ENCODE peak calls at places on chromosomes 6 and 20, in eight cellular contexts. One of them, this sample, is unnamed.

GRCh38 chr6:11251553-11252358 is 19.3 kb upstream of the NEDD9 start:
- DNase-seq in left cardiac atrium: peak; percentile 80
- DNase-seq in mesenchymal stem cell: peak; percentile 68
- DNase-seq in activated CD4-positive, CD25-positive, alpha-beta regulatory T cell: no peak
- DNase-seq in LoVo: no peak
- DNase-seq in heart right ventricle: peak; percentile 36
- DNase-seq in ascending aorta: no peak
- DNase-seq in stimulated activated CD8-positive, alpha-beta memory T cell treated with anti-CD3 and anti-CD28 coated beads, Interleukin-15, amount 100 ng/mL, for 4 hours: no peak
- DNase-seq in this sample: peak; percentile 39

GRCh38 chr20:32848846-32849245 is 9.9 kb upstream of the EFCAB8 start:
- DNase-seq in left cardiac atrium: no peak
- DNase-seq in mesenchymal stem cell: no peak
- DNase-seq in activated CD4-positive, CD25-positive, alpha-beta regulatory T cell: no peak
- DNase-seq in LoVo: no peak
- DNase-seq in heart right ventricle: no peak
- DNase-seq in ascending aorta: no peak
- DNase-seq in stimulated activated CD8-positive, alpha-beta memory T cell treated with anti-CD3 and anti-CD28 coated beads, Interleukin-15, amount 100 ng/mL, for 4 hours: no peak
- DNase-seq in this sample: no peak

GRCh38 chr6:40520108-40520507 is 67.1 kb downstream of the LRFN2 start:
- DNase-seq in left cardiac atrium: no peak
- DNase-seq in mesenchymal stem cell: no peak
- DNase-seq in activated CD4-positive, CD25-positive, alpha-beta regulatory T cell: no peak
- DNase-seq in LoVo: no peak
- DNase-seq in heart right ventricle: no peak
- DNase-seq in ascending aorta: no peak
- DNase-seq in stimulated activated CD8-positive, alpha-beta memory T cell treated with anti-CD3 and anti-CD28 coated beads, Interleukin-15, amount 100 ng/mL, for 4 hours: no peak
- DNase-seq in this sample: no peak

GRCh38 chr6:72675396-72675795 is 53.5 kb downstream of the KCNQ5 start:
- DNase-seq in left cardiac atrium: no peak
- DNase-seq in mesenchymal stem cell: no peak
- DNase-seq in activated CD4-positive, CD25-positive, alpha-beta regulatory T cell: no peak
- DNase-seq in LoVo: no peak
- DNase-seq in heart right ventricle: no peak
- DNase-seq in ascending aorta: no peak
- DNase-seq in stimulated activated CD8-positive, alpha-beta memory T cell treated with anti-CD3 and anti-CD28 coated beads, Interleukin-15, amount 100 ng/mL, for 4 hours: no peak
- DNase-seq in this sample: no peak

GRCh38 chr6:63214816-63215215 is 3.5 kb downstream of the FKBP1C start:
- DNase-seq in left cardiac atrium: no peak
- DNase-seq in mesenchymal stem cell: peak; percentile 5
- DNase-seq in activated CD4-positive, CD25-positive, alpha-beta regulatory T cell: no peak
- DNase-seq in LoVo: no peak
- DNase-seq in heart right ventricle: no peak
- DNase-seq in ascending aorta: no peak
- DNase-seq in stimulated activated CD8-positive, alpha-beta memory T cell treated with anti-CD3 and anti-CD28 coated beads, Interleukin-15, amount 100 ng/mL, for 4 hours: no peak
- DNase-seq in this sample: no peak

GRCh38 chr20:46117704-46118467 is at the start of gene CD40:
- DNase-seq in left cardiac atrium: peak; percentile 94
- DNase-seq in mesenchymal stem cell: peak; percentile 85
- DNase-seq in activated CD4-positive, CD25-positive, alpha-beta regulatory T cell: peak; percentile 42
- DNase-seq in LoVo: no peak
- DNase-seq in heart right ventricle: peak; percentile 91
- DNase-seq in ascending aorta: peak; percentile 76
- DNase-seq in stimulated activated CD8-positive, alpha-beta memory T cell treated with anti-CD3 and anti-CD28 coated beads, Interleukin-15, amount 100 ng/mL, for 4 hours: peak; percentile 47
- DNase-seq in this sample: no peak

GRCh38 chr6:30915591-30915946 is 1.5 kb downstream of the VARS2 start:
- DNase-seq in left cardiac atrium: no peak
- DNase-seq in mesenchymal stem cell: peak; percentile 80
- DNase-seq in activated CD4-positive, CD25-positive, alpha-beta regulatory T cell: no peak
- DNase-seq in LoVo: peak; percentile 54
- DNase-seq in heart right ventricle: no peak
- DNase-seq in ascending aorta: no peak
- DNase-seq in stimulated activated CD8-positive, alpha-beta memory T cell treated with anti-CD3 and anti-CD28 coated beads, Interleukin-15, amount 100 ng/mL, for 4 hours: no peak
- DNase-seq in this sample: no peak

GRCh38 chr20:58053391-58054055 is 174.9 kb downstream of the ANKRD60 start:
- DNase-seq in left cardiac atrium: no peak
- DNase-seq in mesenchymal stem cell: no peak
- DNase-seq in activated CD4-positive, CD25-positive, alpha-beta regulatory T cell: no peak
- DNase-seq in LoVo: no peak
- DNase-seq in heart right ventricle: no peak
- DNase-seq in ascending aorta: no peak
- DNase-seq in stimulated activated CD8-positive, alpha-beta memory T cell treated with anti-CD3 and anti-CD28 coated beads, Interleukin-15, amount 100 ng/mL, for 4 hours: no peak
- DNase-seq in this sample: no peak

GRCh38 chr6:100343678-100344077 is 121.0 kb downstream of the SIM1 start:
- DNase-seq in left cardiac atrium: no peak
- DNase-seq in mesenchymal stem cell: peak; percentile 45
- DNase-seq in activated CD4-positive, CD25-positive, alpha-beta regulatory T cell: no peak
- DNase-seq in LoVo: no peak
- DNase-seq in heart right ventricle: no peak
- DNase-seq in ascending aorta: no peak
- DNase-seq in stimulated activated CD8-positive, alpha-beta memory T cell treated with anti-CD3 and anti-CD28 coated beads, Interleukin-15, amount 100 ng/mL, for 4 hours: no peak
- DNase-seq in this sample: no peak

GRCh38 chr20:36491901-36492617 is 49.3 kb upstream of the MYL9 start:
- DNase-seq in left cardiac atrium: no peak
- DNase-seq in mesenchymal stem cell: no peak
- DNase-seq in activated CD4-positive, CD25-positive, alpha-beta regulatory T cell: no peak
- DNase-seq in LoVo: no peak
- DNase-seq in heart right ventricle: no peak
- DNase-seq in ascending aorta: no peak
- DNase-seq in stimulated activated CD8-positive, alpha-beta memory T cell treated with anti-CD3 and anti-CD28 coated beads, Interleukin-15, amount 100 ng/mL, for 4 hours: peak; percentile 20
- DNase-seq in this sample: no peak

GRCh38 chr20:11210611-11211010 is 536.8 kb upstream of the JAG1 start:
- DNase-seq in left cardiac atrium: no peak
- DNase-seq in mesenchymal stem cell: no peak
- DNase-seq in activated CD4-positive, CD25-positive, alpha-beta regulatory T cell: no peak
- DNase-seq in LoVo: no peak
- DNase-seq in heart right ventricle: no peak
- DNase-seq in ascending aorta: no peak
- DNase-seq in stimulated activated CD8-positive, alpha-beta memory T cell treated with anti-CD3 and anti-CD28 coated beads, Interleukin-15, amount 100 ng/mL, for 4 hours: no peak
- DNase-seq in this sample: no peak

GRCh38 chr6:166166314-166167257 is 1.1 kb downstream of the TBXT start:
- DNase-seq in left cardiac atrium: no peak
- DNase-seq in mesenchymal stem cell: no peak
- DNase-seq in activated CD4-positive, CD25-positive, alpha-beta regulatory T cell: no peak
- DNase-seq in LoVo: no peak
- DNase-seq in heart right ventricle: no peak
- DNase-seq in ascending aorta: no peak
- DNase-seq in stimulated activated CD8-positive, alpha-beta memory T cell treated with anti-CD3 and anti-CD28 coated beads, Interleukin-15, amount 100 ng/mL, for 4 hours: no peak
- DNase-seq in this sample: no peak

GRCh38 chr6:82980086-82980485 is 85.6 kb downstream of the UBE3D start:
- DNase-seq in left cardiac atrium: no peak
- DNase-seq in mesenchymal stem cell: peak; percentile 52
- DNase-seq in activated CD4-positive, CD25-positive, alpha-beta regulatory T cell: no peak
- DNase-seq in LoVo: no peak
- DNase-seq in heart right ventricle: no peak
- DNase-seq in ascending aorta: no peak
- DNase-seq in stimulated activated CD8-positive, alpha-beta memory T cell treated with anti-CD3 and anti-CD28 coated beads, Interleukin-15, amount 100 ng/mL, for 4 hours: no peak
- DNase-seq in this sample: no peak

GRCh38 chr6:114138577-114139248 is 167.8 kb upstream of the HDAC2 start:
- DNase-seq in left cardiac atrium: no peak
- DNase-seq in mesenchymal stem cell: no peak
- DNase-seq in activated CD4-positive, CD25-positive, alpha-beta regulatory T cell: no peak
- DNase-seq in LoVo: no peak
- DNase-seq in heart right ventricle: no peak
- DNase-seq in ascending aorta: no peak
- DNase-seq in stimulated activated CD8-positive, alpha-beta memory T cell treated with anti-CD3 and anti-CD28 coated beads, Interleukin-15, amount 100 ng/mL, for 4 hours: no peak
- DNase-seq in this sample: no peak

GRCh38 chr6:36277946-36278465 is 8.1 kb downstream of the PNPLA1 start:
- DNase-seq in left cardiac atrium: no peak
- DNase-seq in mesenchymal stem cell: no peak
- DNase-seq in activated CD4-positive, CD25-positive, alpha-beta regulatory T cell: no peak
- DNase-seq in LoVo: no peak
- DNase-seq in heart right ventricle: no peak
- DNase-seq in ascending aorta: no peak
- DNase-seq in stimulated activated CD8-positive, alpha-beta memory T cell treated with anti-CD3 and anti-CD28 coated beads, Interleukin-15, amount 100 ng/mL, for 4 hours: no peak
- DNase-seq in this sample: no peak

GRCh38 chr6:96542702-96543101 is 20.2 kb upstream of the FHL5 start:
- DNase-seq in left cardiac atrium: no peak
- DNase-seq in mesenchymal stem cell: peak; percentile 14
- DNase-seq in activated CD4-positive, CD25-positive, alpha-beta regulatory T cell: no peak
- DNase-seq in LoVo: no peak
- DNase-seq in heart right ventricle: no peak
- DNase-seq in ascending aorta: no peak
- DNase-seq in stimulated activated CD8-positive, alpha-beta memory T cell treated with anti-CD3 and anti-CD28 coated beads, Interleukin-15, amount 100 ng/mL, for 4 hours: no peak
- DNase-seq in this sample: no peak

GRCh38 chr20:34709836-34710567 is 5.9 kb downstream of the TP53INP2 start:
- DNase-seq in left cardiac atrium: peak; percentile 83
- DNase-seq in mesenchymal stem cell: peak; percentile 70
- DNase-seq in activated CD4-positive, CD25-positive, alpha-beta regulatory T cell: peak; percentile 46
- DNase-seq in LoVo: peak; percentile 83
- DNase-seq in heart right ventricle: peak; percentile 72
- DNase-seq in ascending aorta: no peak
- DNase-seq in stimulated activated CD8-positive, alpha-beta memory T cell treated with anti-CD3 and anti-CD28 coated beads, Interleukin-15, amount 100 ng/mL, for 4 hours: peak; percentile 31
- DNase-seq in this sample: no peak

GRCh38 chr20:57620999-57621398 is 773 bp upstream of the ZBP1 start:
- DNase-seq in left cardiac atrium: no peak
- DNase-seq in mesenchymal stem cell: no peak
- DNase-seq in activated CD4-positive, CD25-positive, alpha-beta regulatory T cell: no peak
- DNase-seq in LoVo: no peak
- DNase-seq in heart right ventricle: no peak
- DNase-seq in ascending aorta: no peak
- DNase-seq in stimulated activated CD8-positive, alpha-beta memory T cell treated with anti-CD3 and anti-CD28 coated beads, Interleukin-15, amount 100 ng/mL, for 4 hours: no peak
- DNase-seq in this sample: no peak

GRCh38 chr6:37569999-37570776 is 70.5 kb upstream of the CCDC167 start:
- DNase-seq in left cardiac atrium: no peak
- DNase-seq in mesenchymal stem cell: no peak
- DNase-seq in activated CD4-positive, CD25-positive, alpha-beta regulatory T cell: no peak
- DNase-seq in LoVo: no peak
- DNase-seq in heart right ventricle: no peak
- DNase-seq in ascending aorta: no peak
- DNase-seq in stimulated activated CD8-positive, alpha-beta memory T cell treated with anti-CD3 and anti-CD28 coated beads, Interleukin-15, amount 100 ng/mL, for 4 hours: no peak
- DNase-seq in this sample: no peak

GRCh38 chr20:58523072-58523681 is 8.0 kb upstream of the APCDD1L start:
- DNase-seq in left cardiac atrium: no peak
- DNase-seq in mesenchymal stem cell: no peak
- DNase-seq in activated CD4-positive, CD25-positive, alpha-beta regulatory T cell: no peak
- DNase-seq in LoVo: no peak
- DNase-seq in heart right ventricle: no peak
- DNase-seq in ascending aorta: no peak
- DNase-seq in stimulated activated CD8-positive, alpha-beta memory T cell treated with anti-CD3 and anti-CD28 coated beads, Interleukin-15, amount 100 ng/mL, for 4 hours: no peak
- DNase-seq in this sample: no peak

GRCh38 chr6:94751641-94752329 is 825.5 kb upstream of the MANEA start:
- DNase-seq in left cardiac atrium: no peak
- DNase-seq in mesenchymal stem cell: peak; percentile 18
- DNase-seq in activated CD4-positive, CD25-positive, alpha-beta regulatory T cell: no peak
- DNase-seq in LoVo: no peak
- DNase-seq in heart right ventricle: no peak
- DNase-seq in ascending aorta: no peak
- DNase-seq in stimulated activated CD8-positive, alpha-beta memory T cell treated with anti-CD3 and anti-CD28 coated beads, Interleukin-15, amount 100 ng/mL, for 4 hours: no peak
- DNase-seq in this sample: no peak